ENCODE peak calls at places on chromosomes 7 and 10, in four cellular contexts. P, T, N and Q are unnamed samples.

GRCh38 chr7:96596120-96596826 is 113.4 kb downstream of the SEM1 start:
- DNase-seq in N (peak; percentile 99), P (peak; percentile 2), T (peak; percentile 8), Q (no peak)

GRCh38 chr7:44541-44896 is 147.9 kb upstream of the FAM20C start:
- DNase-seq in P (no peak), T (no peak), N (no peak), Q (no peak)

GRCh38 chr7:55152490-55152889 is 133.7 kb downstream of the EGFR start:
- DNase-seq in T (no peak), N (no peak), P (no peak), Q (no peak)

GRCh38 chr10:74189999-74190421 is 39.0 kb downstream of the ADK start:
- DNase-seq in N (no peak), T (peak; percentile 70), P (peak; percentile 61), Q (no peak)

GRCh38 chr7:36633377-36633776 is 90.9 kb downstream of the AOAH start:
- DNase-seq in N (no peak), T (no peak), P (no peak), Q (no peak)

GRCh38 chr10:31129261-31129660 is 97.6 kb upstream of the ZNF438 start:
- DNase-seq in T (no peak), P (peak; percentile 71), N (no peak), Q (no peak)

GRCh38 chr7:44290250-44290616 is 35.2 kb downstream of the CAMK2B start:
- DNase-seq in N (no peak), T (no peak), P (no peak), Q (no peak)

GRCh38 chr10:29713450-29713849 is 78.7 kb upstream of the SVIL start:
- DNase-seq in N (no peak), P (no peak), T (no peak), Q (no peak)

GRCh38 chr10:30141366-30141886 is 82.0 kb upstream of the JCAD start:
- DNase-seq in N (no peak), T (no peak), P (no peak), Q (no peak)

GRCh38 chr10:56370217-56371113 is 9.4 kb upstream of the ZWINT start:
- DNase-seq in N (no peak), T (no peak), P (peak; percentile 51), Q (no peak)

GRCh38 chr10:48604408-48605263 is at the start of gene ARHGAP22:
- DNase-seq in P (peak; percentile 25), T (no peak), N (peak; percentile 46), Q (peak; percentile 26)

GRCh38 chr7:17493451-17493850 is 195.0 kb downstream of the AHR start:
- DNase-seq in T (no peak), P (no peak), N (no peak), Q (no peak)

GRCh38 chr10:70615784-70616511 is 13.4 kb upstream of the PRF1 start:
- DNase-seq in P (no peak), N (no peak), T (no peak), Q (no peak)

GRCh38 chr7:133233142-133233541 is 19.7 kb upstream of the EXOC4 start:
- DNase-seq in N (no peak), T (no peak), P (no peak), Q (no peak)

GRCh38 chr10:102493771-102494170 is 8.7 kb downstream of the ACTR1A start:
- DNase-seq in N (no peak), P (no peak), T (no peak), Q (no peak)